ENCODE peak calls at places on chromosomes 11 and 22, in ten cellular contexts. W is upper lobe of right lung, I is right lobe of liver, T is fibroblast of the aortic adventitia, A is brain microvascular endothelial cell, K is nephron progenitor cell, L is sigmoid colon, O is body of pancreas, C is osteoblast, D is AG04450. X is an unnamed sample.

GRCh38 chr11:75031224-75031753 is 42.6 kb downstream of the NEU3 start:
- DNase-seq in W (no peak), T (peak; percentile 87), A (peak; percentile 92), L (no peak), O (no peak), K (no peak), D (peak; percentile 79), C (peak; percentile 84), I (peak; percentile 35), X (no peak)

GRCh38 chr11:69297926-69298777 is 4.2 kb downstream of the MYEOV start:
- DNase-seq in L (peak; percentile 83), K (peak; percentile 34), T (peak; percentile 85), O (peak; percentile 60), W (peak; percentile 91), C (peak; percentile 97), I (peak; percentile 78), D (peak; percentile 32), A (peak; percentile 62), X (peak; percentile 90)

GRCh38 chr11:12185914-12186313 is 75.5 kb downstream of the MICAL2 start:
- DNase-seq in K (no peak), W (peak; percentile 78), C (peak; percentile 80), T (no peak), D (no peak), A (no peak), O (no peak), I (no peak), L (no peak), X (no peak)

GRCh38 chr22:44210721-44211120 is 30.0 kb downstream of the PARVG start:
- DNase-seq in O (no peak), K (no peak), I (no peak), A (peak; percentile 31), W (no peak), T (peak; percentile 73), C (no peak), L (peak; percentile 47), D (peak; percentile 39), X (no peak)

GRCh38 chr11:1946812-1947480 is at the start of gene MRPL23:
- DNase-seq in L (peak; percentile 27), A (no peak), I (no peak), W (peak; percentile 65), O (peak; percentile 14), K (no peak), C (no peak), T (no peak), D (no peak), X (no peak)

GRCh38 chr22:20413217-20414058 is 19.5 kb downstream of the ZNF74 start:
- DNase-seq in I (no peak), T (no peak), O (no peak), L (peak; percentile 36), D (no peak), W (peak; percentile 34), K (no peak), A (no peak), C (no peak), X (no peak)

GRCh38 chr22:25791556-25791955 is 49.6 kb downstream of the MYO18B start:
- DNase-seq in W (no peak), A (no peak), C (no peak), I (no peak), L (no peak), K (no peak), D (no peak), O (no peak), T (no peak), X (no peak)

GRCh38 chr11:132238331-132238730 is 867.9 kb downstream of the NTM start:
- DNase-seq in K (no peak), D (no peak), I (no peak), W (no peak), C (no peak), A (no peak), T (no peak), O (no peak), L (no peak), X (no peak)

GRCh38 chr11:18540207-18541009 is 13.7 kb upstream of the TSG101 start:
- DNase-seq in A (no peak), K (no peak), T (peak; percentile 26), C (no peak), L (no peak), W (no peak), I (no peak), O (no peak), D (no peak), X (peak; percentile 37)

GRCh38 chr11:66495401-66495844 is 15.0 kb upstream of the BBS1 start:
- DNase-seq in D (no peak), C (peak; percentile 38), K (no peak), T (no peak), W (no peak), I (no peak), A (no peak), L (no peak), O (no peak), X (peak; percentile 65)

GRCh38 chr11:80727315-80727714 is 1286.5 kb upstream of the TENM4 start:
- DNase-seq in T (peak; percentile 19), C (no peak), I (no peak), A (peak; percentile 27), O (no peak), L (no peak), K (peak; percentile 5), W (no peak), D (no peak), X (peak; percentile 56)

GRCh38 chr11:108198833-108199232 is 23.6 kb downstream of the NPAT start:
- DNase-seq in D (no peak), W (peak; percentile 81), K (no peak), A (no peak), C (peak; percentile 25), O (no peak), T (no peak), L (no peak), I (no peak), X (no peak)

GRCh38 chr11:12007769-12008737 is at the start of gene DKK3:
- DNase-seq in T (no peak), D (no peak), A (no peak), L (no peak), K (peak; percentile 71), I (no peak), C (peak; percentile 81), O (peak; percentile 15), W (no peak), X (no peak)

GRCh38 chr11:112421854-112422253 is 161.2 kb upstream of the PLET1 start:
- DNase-seq in O (no peak), A (no peak), I (no peak), C (no peak), L (no peak), W (no peak), D (no peak), K (no peak), T (no peak), X (no peak)

GRCh38 chr11:4125141-4125540 is 30.5 kb downstream of the RRM1 start:
- DNase-seq in L (no peak), K (no peak), I (no peak), W (no peak), O (no peak), A (peak; percentile 32), C (no peak), T (no peak), D (no peak), X (no peak)

GRCh38 chr22:44361391-44362126 is 48.8 kb upstream of the SHISAL1 start:
- DNase-seq in I (peak; percentile 5), C (peak; percentile 83), O (no peak), W (peak; percentile 50), T (no peak), K (no peak), D (no peak), L (peak; percentile 63), A (no peak), X (no peak)

GRCh38 chr22:31244943-31245451 is 32.9 kb downstream of the LIMK2 start:
- DNase-seq in L (no peak), I (no peak), W (no peak), A (no peak), O (no peak), K (no peak), D (no peak), C (no peak), T (no peak), X (no peak)

GRCh38 chr11:12509371-12509770 is 132.0 kb downstream of the PARVA start:
- DNase-seq in O (no peak), I (no peak), K (no peak), D (no peak), C (no peak), A (no peak), W (no peak), T (no peak), L (no peak), X (no peak)

GRCh38 chr22:46593211-46593676 is 26.9 kb upstream of the GRAMD4 start:
- DNase-seq in A (no peak), D (no peak), O (no peak), I (peak; percentile 46), K (no peak), T (no peak), C (no peak), W (peak; percentile 79), L (peak; percentile 71), X (no peak)

GRCh38 chr22:31083923-31084810 is 3.0 kb downstream of the SMTN start:
- DNase-seq in T (no peak), A (no peak), K (no peak), I (no peak), C (peak; percentile 95), O (no peak), L (no peak), W (no peak), D (no peak), X (no peak)

GRCh38 chr11:128207861-128208321 is 379.5 kb downstream of the ETS1 start:
- DNase-seq in I (no peak), O (no peak), D (peak; percentile 44), L (no peak), K (no peak), W (no peak), T (peak; percentile 99), A (peak; percentile 65), C (peak; percentile 41), X (peak; percentile 76)

GRCh38 chr11:118928870-118929495 is 3.3 kb upstream of the BCL9L start:
- DNase-seq in A (no peak), W (peak; percentile 80), K (peak; percentile 67), I (peak; percentile 71), L (peak; percentile 88), T (peak; percentile 61), C (peak; percentile 93), O (peak; percentile 78), D (no peak), X (peak; percentile 86)
- TF ChIP-seq CTCF in A (peak; percentile 11), W (no peak), K (no peak), I (no peak), L (no peak), T (peak; percentile 2), C (no peak), O (no peak), D (peak; percentile 13), X (no peak)

GRCh38 chr22:38981005-38981658 is 1.0 kb upstream of the APOBEC3B start:
- DNase-seq in I (no peak), W (no peak), T (peak; percentile 27), C (peak; percentile 69), K (peak; percentile 33), D (no peak), O (peak; percentile 82), L (no peak), A (no peak), X (peak; percentile 82)
- TF ChIP-seq CTCF in I (peak; percentile 32), W (peak; percentile 16), T (peak; percentile 43), C (peak; percentile 31), K (peak; percentile 28), D (peak; percentile 53), O (peak; percentile 62), L (peak; percentile 34), A (peak; percentile 47), X (peak; percentile 70)

GRCh38 chr11:64100345-64100744 is 64.6 kb downstream of the FLRT1 start:
- DNase-seq in C (no peak), W (no peak), T (no peak), L (no peak), I (no peak), D (no peak), A (no peak), O (no peak), K (no peak), X (no peak)
- TF ChIP-seq CTCF in C (peak; percentile 33), W (no peak), T (no peak), L (no peak), I (no peak), D (peak; percentile 26), A (peak; percentile 53), O (no peak), K (peak; percentile 13), X (no peak)

GRCh38 chr11:130198964-130199363 is 39.4 kb downstream of the ST14 start:
- DNase-seq in D (no peak), C (peak; percentile 78), K (no peak), L (no peak), I (no peak), O (no peak), A (no peak), W (no peak), T (no peak), X (no peak)
- TF ChIP-seq CTCF in D (no peak), C (no peak), K (no peak), L (no peak), I (no peak), O (no peak), A (peak; percentile 21), W (no peak), T (no peak), X (peak; percentile 34)

X was measured in Caco-2.